ENCODE peak calls at places on chromosomes 2 and 18, in ten cellular contexts. B, W, F, V, A, P, Y, R, U and D are unnamed samples.

GRCh38 chr2:127052068-127052770 is 54.7 kb downstream of the BIN1 start:
- DNase-seq in F (no peak), R (no peak), Y (peak), V (no peak), U (no peak), A (peak), P (no peak), B (no peak), W (no peak), D (no peak)

GRCh38 chr18:9736942-9737813 is 29.1 kb downstream of the RAB31 start:
- DNase-seq in V (no peak), U (peak), A (no peak), R (peak), B (no peak), W (peak), P (peak), F (no peak), Y (no peak), D (no peak)

GRCh38 chr2:240981871-240982800 is 16.3 kb upstream of the SNED1 start:
- DNase-seq in P (no peak), A (peak), F (no peak), V (no peak), U (no peak), Y (no peak), W (no peak), B (no peak), R (no peak), D (no peak)

GRCh38 chr2:240795916-240796510 is 24.0 kb downstream of the KIF1A start:
- DNase-seq in P (no peak), Y (no peak), F (no peak), B (no peak), U (no peak), R (no peak), V (no peak), W (no peak), A (peak), D (no peak)

GRCh38 chr2:180000434-180000833 is 6.7 kb downstream of the CWC22 start:
- DNase-seq in R (peak), A (no peak), Y (no peak), U (no peak), V (no peak), P (peak), B (no peak), F (no peak), W (no peak), D (no peak)

GRCh38 chr2:175662335-175662734 is 339.7 kb downstream of the LNPK start:
- DNase-seq in P (no peak), R (no peak), B (no peak), A (no peak), F (no peak), U (no peak), Y (no peak), V (no peak), W (no peak), D (no peak)

GRCh38 chr2:162184362-162184761 is 32.3 kb upstream of the GCG start:
- DNase-seq in Y (no peak), U (no peak), W (no peak), F (no peak), A (no peak), V (no peak), R (no peak), P (no peak), B (no peak), D (no peak)

GRCh38 chr2:72146357-72147302 is 1.0 kb downstream of the CYP26B1 start:
- DNase-seq in P (no peak), B (no peak), R (no peak), U (peak), V (no peak), W (peak), Y (peak), A (peak), F (no peak), D (peak)

GRCh38 chr18:21851327-21851961 is 110.9 kb downstream of the MIB1 start:
- DNase-seq in P (no peak), Y (no peak), A (no peak), V (no peak), U (peak), W (no peak), B (no peak), R (peak), F (peak), D (no peak)

GRCh38 chr2:96729748-96730147 is 10.1 kb downstream of the LMAN2L start:
- DNase-seq in P (no peak), Y (no peak), B (no peak), W (no peak), F (no peak), U (no peak), V (no peak), A (no peak), R (no peak), D (no peak)

GRCh38 chr18:527136-527535 is 26.6 kb upstream of the COLEC12 start:
- DNase-seq in V (no peak), U (no peak), W (no peak), R (peak), B (no peak), A (no peak), P (peak), Y (no peak), F (no peak), D (no peak)

GRCh38 chr2:182379235-182379634 is 47.6 kb downstream of the PDE1A start:
- DNase-seq in V (no peak), W (no peak), F (no peak), P (peak), B (no peak), A (no peak), U (peak), R (peak), Y (no peak), D (no peak)

GRCh38 chr18:56402872-56403516 is 235.4 kb downstream of the TXNL1 start:
- DNase-seq in U (no peak), R (peak), P (peak), W (no peak), B (peak), A (no peak), Y (no peak), F (no peak), V (peak), D (no peak)

GRCh38 chr2:216830346-216830745 is 29.5 kb downstream of the TNP1 start:
- DNase-seq in A (no peak), V (no peak), W (no peak), Y (no peak), U (no peak), B (no peak), F (no peak), R (no peak), P (no peak), D (no peak)

GRCh38 chr2:175393851-175394250 is 212.3 kb upstream of the ATP5MC3 start:
- DNase-seq in A (no peak), Y (no peak), R (no peak), W (no peak), P (no peak), B (no peak), V (no peak), F (no peak), U (no peak), D (no peak)

GRCh38 chr2:224442092-224442999 is 40.4 kb upstream of the FAM124B start:
- DNase-seq in B (no peak), A (peak), Y (no peak), F (peak), W (no peak), V (no peak), U (no peak), R (no peak), P (peak), D (no peak)

GRCh38 chr18:44680271-44681038 is at the start of gene SETBP1:
- DNase-seq in P (peak), Y (peak), B (no peak), V (no peak), F (peak), R (peak), W (no peak), A (peak), U (peak), D (no peak)

GRCh38 chr18:13791181-13791580 is 32.8 kb upstream of the MC5R start:
- DNase-seq in V (no peak), R (peak), P (peak), W (no peak), B (no peak), A (no peak), F (no peak), Y (no peak), U (no peak), D (no peak)

GRCh38 chr18:13796515-13796914 is 27.4 kb upstream of the MC5R start:
- DNase-seq in V (no peak), R (no peak), Y (no peak), W (no peak), P (no peak), U (no peak), A (no peak), F (no peak), B (no peak), D (no peak)

GRCh38 chr18:13797157-13797611 is 26.8 kb upstream of the MC5R start:
- DNase-seq in U (no peak), R (no peak), V (no peak), P (peak), B (no peak), W (no peak), Y (no peak), F (no peak), A (no peak), D (no peak)

GRCh38 chr18:13799396-13799795 is 24.6 kb upstream of the MC5R start:
- DNase-seq in B (no peak), A (no peak), F (no peak), R (no peak), Y (no peak), P (no peak), V (no peak), W (no peak), U (no peak), D (no peak)

GRCh38 chr18:13793819-13794218 is 30.1 kb upstream of the MC5R start:
- DNase-seq in R (no peak), W (no peak), V (no peak), Y (no peak), P (no peak), B (no peak), F (no peak), U (no peak), A (no peak), D (no peak)
- TF ChIP-seq CTCF in R (no peak), W (no peak), V (no peak), Y (no peak), P (no peak), B (no peak), F (no peak), U (no peak), A (no peak), D (peak)

DNA sequence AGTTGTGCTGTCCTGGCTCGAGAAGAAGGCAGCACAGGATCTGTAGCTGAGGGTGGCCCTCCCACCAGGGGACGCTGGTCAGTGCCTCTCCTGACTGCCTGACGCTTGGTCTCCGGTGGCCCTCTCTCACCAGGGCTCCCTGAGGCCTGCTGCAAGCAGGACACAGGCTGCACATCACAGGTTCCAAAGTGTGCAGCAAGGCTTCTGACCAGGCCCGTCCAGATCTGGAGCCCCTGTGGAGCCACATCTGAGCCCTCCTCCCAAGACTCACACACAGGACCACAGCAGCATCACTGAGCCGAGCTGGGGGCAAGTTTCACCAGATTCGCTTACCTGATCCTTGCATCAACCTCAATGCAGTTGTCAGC is 12.1 kb downstream of the AMER3 start:
- DNase-seq in U (no peak), A (peak), R (no peak), Y (no peak), B (no peak), W (peak), P (no peak), F (no peak), V (no peak), D (no peak)
- TF ChIP-seq CTCF in U (no peak), A (no peak), R (no peak), Y (no peak), B (no peak), W (no peak), P (no peak), F (no peak), V (no peak), D (no peak)

GRCh38 chr18:76098728-76099514 is 396.1 kb downstream of the ZNF516 start:
- DNase-seq in R (no peak), Y (no peak), U (no peak), F (no peak), B (no peak), V (no peak), P (no peak), A (no peak), W (no peak), D (no peak)
- TF ChIP-seq CTCF in R (no peak), Y (no peak), U (no peak), F (no peak), B (no peak), V (no peak), P (no peak), A (no peak), W (no peak), D (no peak)

DNA sequence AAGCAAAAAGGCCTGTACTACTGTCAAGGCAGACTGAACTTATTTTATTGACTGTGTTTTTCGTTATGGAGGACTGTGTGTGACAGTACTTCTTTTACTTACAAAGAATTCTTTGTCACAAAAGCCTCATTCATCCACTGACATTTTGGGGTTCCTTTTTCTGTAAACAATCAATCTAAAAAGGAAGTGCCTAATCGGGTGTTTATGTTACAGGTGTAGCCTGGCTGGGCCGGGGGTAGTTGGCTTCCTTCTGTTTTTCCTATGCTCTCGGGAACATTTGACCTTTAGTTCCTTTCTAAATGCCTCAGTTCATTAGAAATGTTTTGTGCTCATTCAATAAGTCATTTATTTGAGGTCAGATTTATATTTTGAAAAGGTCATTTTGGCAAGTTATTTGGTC is 8.3 kb downstream of the ZCCHC2 start:
- DNase-seq in V (no peak), P (no peak), Y (no peak), U (no peak), W (no peak), F (no peak), A (no peak), R (no peak), B (no peak), D (no peak)
- TF ChIP-seq CTCF in V (no peak), P (no peak), Y (no peak), U (no peak), W (no peak), F (no peak), A (no peak), R (no peak), B (no peak), D (no peak)

GRCh38 chr18:66995270-66995669 is 391.4 kb upstream of the CDH19 start:
- DNase-seq in U (no peak), V (no peak), W (no peak), B (no peak), P (no peak), F (no peak), R (no peak), Y (no peak), A (no peak), D (no peak)

GRCh38 chr18:66994790-66995189 is 390.9 kb upstream of the CDH19 start:
- DNase-seq in U (no peak), B (no peak), A (no peak), R (no peak), V (no peak), F (no peak), P (no peak), Y (no peak), W (no peak), D (no peak)

GRCh38 chr18:66993492-66993891 is 389.6 kb upstream of the CDH19 start:
- DNase-seq in P (peak), F (no peak), Y (no peak), R (no peak), U (peak), A (no peak), W (no peak), V (no peak), B (no peak), D (no peak)

GRCh38 chr18:66990909-66991308 is 387.0 kb upstream of the CDH19 start:
- DNase-seq in U (no peak), F (no peak), A (no peak), V (no peak), P (no peak), B (no peak), W (no peak), Y (no peak), R (no peak), D (no peak)
- TF ChIP-seq CTCF in U (no peak), F (no peak), A (no peak), V (no peak), P (no peak), B (no peak), W (no peak), Y (no peak), R (no peak), D (no peak)

GRCh38 chr2:27739058-27739373 is 32.5 kb upstream of the MRPL33 start:
- DNase-seq in W (no peak), Y (no peak), A (no peak), V (no peak), F (no peak), P (no peak), U (no peak), B (no peak), R (no peak), D (no peak)
- TF ChIP-seq CTCF in W (no peak), Y (no peak), A (no peak), V (no peak), F (no peak), P (no peak), U (no peak), B (no peak), R (no peak), D (no peak)